ENCODE peak calls at places on chromosomes 3 and 15, in four cellular contexts. Z is progenitor cell of endocrine pancreas; U is NK-92 treated with Interleukin-12 subunit alpha and Interleukin-12 subunit beta, amount 100 ng/mL, for 24 hours; Y is LoVo. C is an unnamed sample.

GRCh38 chr15:42737529-42738328 is 801 bp upstream of the CDAN1 start:
- DNase-seq in Z (no peak), Y (peak; percentile 24), U (no peak), C (no peak)

GRCh38 chr3:113597611-113598382 is 65.4 kb downstream of the SIDT1 start:
- DNase-seq in Z (no peak), Y (no peak), U (no peak), C (no peak)

GRCh38 chr15:92603743-92604470 is 51.7 kb downstream of the FAM174B start:
- DNase-seq in U (no peak), Y (no peak), Z (no peak), C (no peak)

GRCh38 chr3:45486136-45486535 is 97.8 kb downstream of the LARS2 start:
- DNase-seq in Z (no peak), U (no peak), Y (no peak), C (no peak)

GRCh38 chr15:65580287-65580686 is 30.6 kb downstream of the INTS14 start:
- DNase-seq in Y (no peak), Z (no peak), U (no peak), C (no peak)

GRCh38 chr3:7934362-7934761 is 567.3 kb upstream of the LMCD1 start:
- DNase-seq in U (no peak), Y (no peak), Z (no peak), C (no peak)

GRCh38 chr3:9862391-9863235 is 17.4 kb downstream of the CIDEC start:
- DNase-seq in Z (peak; percentile 52), Y (peak; percentile 59), U (no peak), C (no peak)

GRCh38 chr3:106824856-106825255 is 552.4 kb upstream of the CCDC54 start:
- DNase-seq in U (no peak), Z (no peak), Y (peak; percentile 3), C (no peak)

GRCh38 chr3:149180057-149180573 is 41.5 kb downstream of the CP start:
- DNase-seq in Y (peak; percentile 68), U (no peak), Z (no peak), C (no peak)

GRCh38 chr3:177478170-177478859 is 281.0 kb upstream of the TBL1XR1 start:
- DNase-seq in U (no peak), Y (peak; percentile 85), Z (no peak), C (no peak)

GRCh38 chr3:105916767-105917166 is 48.0 kb upstream of the CBLB start:
- DNase-seq in U (no peak), Z (no peak), Y (no peak), C (no peak)

GRCh38 chr3:136350132-136350531 is 100.0 kb downstream of the PCCB start:
- DNase-seq in Z (no peak), Y (no peak), U (no peak), C (no peak)

GRCh38 chr15:70262171-70262570 is 164.5 kb upstream of the TLE3 start:
- DNase-seq in U (no peak), Y (no peak), Z (no peak), C (no peak)

GRCh38 chr3:52926556-52926955 is 29.2 kb upstream of the STIMATE start:
- DNase-seq in Z (no peak), U (peak; percentile 9), Y (no peak), C (no peak)

GRCh38 chr15:37520026-37520425 is 414.4 kb upstream of the TMCO5A start:
- DNase-seq in Y (no peak), Z (no peak), U (no peak), C (no peak)

GRCh38 chr15:89364741-89365450 is 30.3 kb upstream of the POLG start:
- DNase-seq in Y (no peak), Z (no peak), U (no peak), C (peak; percentile 67)

GRCh38 chr15:39357478-39358268 is 223.2 kb upstream of the THBS1 start:
- DNase-seq in Y (no peak), Z (no peak), U (no peak), C (no peak)

GRCh38 chr3:53740946-53741345 is 105.3 kb downstream of the CHDH start:
- DNase-seq in Z (no peak), Y (no peak), U (no peak), C (no peak)

GRCh38 chr3:23961064-23961463 is 16.0 kb downstream of the NR1D2 start:
- DNase-seq in Z (no peak), U (no peak), Y (no peak), C (no peak)

GRCh38 chr3:148034353-148034752 is 625.2 kb downstream of the ZIC1 start:
- DNase-seq in Y (no peak), U (no peak), Z (no peak), C (no peak)

GRCh38 chr3:105365171-105365535 is 1.6 kb upstream of the ALCAM start:
- DNase-seq in Y (peak; percentile 11), U (no peak), Z (no peak), C (no peak)

GRCh38 chr15:59828871-59829270 is 139.8 kb upstream of the BNIP2 start:
- DNase-seq in Y (no peak), Z (no peak), U (no peak), C (no peak)

GRCh38 chr3:177055557-177056290 is 141.6 kb downstream of the TBL1XR1 start:
- DNase-seq in U (no peak), Y (no peak), Z (no peak), C (no peak)

GRCh38 chr15:101148166-101148880 is 103.5 kb downstream of the CHSY1 start:
- DNase-seq in Y (no peak), U (no peak), Z (no peak), C (no peak)

GRCh38 chr3:102106421-102107097 is 257.2 kb downstream of the NFKBIZ start:
- DNase-seq in U (no peak), Z (no peak), Y (no peak), C (no peak)

GRCh38 chr3:173111321-173111720 is 29.7 kb downstream of the SPATA16 start:
- DNase-seq in U (no peak), Y (no peak), Z (no peak), C (no peak)

GRCh38 chr3:134827213-134827612 is 32.2 kb downstream of the EPHB1 start:
- DNase-seq in Z (no peak), Y (no peak), U (no peak), C (no peak)

GRCh38 chr3:24454862-24455261 is 39.8 kb downstream of the THRB start:
- DNase-seq in U (no peak), Z (no peak), Y (peak; percentile 71), C (no peak)

GRCh38 chr3:65894679-65895078 is 144.0 kb downstream of the MAGI1 start:
- DNase-seq in Y (no peak), Z (no peak), U (no peak), C (no peak)

GRCh38 chr3:197542741-197543454 is 12.9 kb downstream of the BDH1 start:
- DNase-seq in U (no peak), Y (no peak), Z (no peak), C (no peak)

GRCh38 chr3:157858821-157859220 is 247.4 kb downstream of the SHOX2 start:
- DNase-seq in Z (no peak), Y (no peak), U (no peak), C (no peak)

GRCh38 chr3:71066849-71067261 is 516.7 kb downstream of the FOXP1 start:
- DNase-seq in Z (no peak), Y (no peak), U (no peak), C (no peak)

GRCh38 chr3:57120040-57120802 is 44.9 kb downstream of the IL17RD start:
- DNase-seq in Z (no peak), Y (no peak), U (no peak), C (no peak)

GRCh38 chr15:44593042-44593736 is 56.2 kb downstream of the EIF3J start:
- DNase-seq in U (no peak), Z (no peak), Y (no peak), C (no peak)

C was measured in nucleus accumbens.